ENCODE peak calls at places on chromosomes 1 and 21, in four cellular contexts. F, C, P and D are unnamed samples.

GRCh38 chr1:7371926-7372325 is 399.2 kb upstream of the VAMP3 start:
- DNase-seq in F (no peak), C (no peak), P (no peak), D (no peak)

GRCh38 chr1:97680894-97681293 is 239.9 kb downstream of the DPYD start:
- DNase-seq in F (no peak), C (no peak), P (no peak), D (no peak)

GRCh38 chr1:38123356-38123755 is 76.8 kb upstream of the POU3F1 start:
- DNase-seq in F (no peak), C (no peak), P (no peak), D (no peak)

GRCh38 chr1:196910208-196910607 is 22.4 kb downstream of the CFHR4 start:
- DNase-seq in F (no peak), C (no peak), P (no peak), D (no peak)

GRCh38 chr1:2633936-2634491 is 1.2 kb upstream of the MMEL1 start:
- DNase-seq in F (no peak), C (no peak), P (no peak), D (no peak)

GRCh38 chr1:61436491-61437120 is 288.3 kb downstream of the TM2D1 start:
- DNase-seq in F (no peak), C (no peak), P (no peak), D (no peak)

GRCh38 chr1:162128693-162129356 is 59.3 kb downstream of the NOS1AP start:
- DNase-seq in F (no peak), C (no peak), P (no peak), D (no peak)

GRCh38 chr21:45835301-45836267 is 146.0 kb upstream of the COL6A1 start:
- DNase-seq in F (no peak), C (no peak), P (no peak), D (no peak)

GRCh38 chr1:177130426-177130825 is 34.1 kb downstream of the ASTN1 start:
- DNase-seq in F (no peak), C (no peak), P (no peak), D (no peak)

GRCh38 chr1:185645201-185645640 is 89.0 kb upstream of the HMCN1 start:
- DNase-seq in F (no peak), C (no peak), P (no peak), D (no peak)

GRCh38 chr21:35400233-35400939 is 351.3 kb upstream of the RUNX1 start:
- DNase-seq in F (peak; percentile 57), C (peak; percentile 72), P (no peak), D (peak; percentile 73)

GRCh38 chr1:234601217-234602017 is 8.6 kb downstream of the IRF2BP2 start:
- DNase-seq in F (no peak), C (peak; percentile 72), P (no peak), D (no peak)

GRCh38 chr1:164473544-164473943 is 85.4 kb upstream of the PBX1 start:
- DNase-seq in F (no peak), C (no peak), P (no peak), D (no peak)

GRCh38 chr1:177310326-177310725 is 139.6 kb downstream of the BRINP2 start:
- DNase-seq in F (no peak), C (no peak), P (no peak), D (no peak)

GRCh38 chr1:95233321-95233736 is 681 bp upstream of the RWDD3 start:
- DNase-seq in F (peak; percentile 10), C (no peak), P (no peak), D (no peak)

GRCh38 chr1:3352084-3352951 is 102.1 kb upstream of the ARHGEF16 start:
- DNase-seq in F (peak; percentile 35), C (no peak), P (no peak), D (no peak)

GRCh38 chr1:17204546-17205440 is at the start of gene PADI1:
- DNase-seq in F (no peak), C (no peak), P (no peak), D (no peak)

GRCh38 chr1:48450505-48450904 is 21.5 kb downstream of the SPATA6 start:
- DNase-seq in F (no peak), C (no peak), P (no peak), D (no peak)

GRCh38 chr1:54246097-54246721 is 46.2 kb downstream of the MRPL37 start:
- DNase-seq in F (no peak), C (no peak), P (no peak), D (no peak)

GRCh38 chr1:55654750-55655149 is 439.6 kb upstream of the USP24 start:
- DNase-seq in F (no peak), C (no peak), P (no peak), D (no peak)

GRCh38 chr1:14968251-14968812 is 185.2 kb upstream of the TMEM51 start:
- DNase-seq in F (no peak), C (no peak), P (peak; percentile 58), D (no peak)

GRCh38 chr1:238141295-238141694 is 250.6 kb upstream of the ZP4 start:
- DNase-seq in F (no peak), C (no peak), P (no peak), D (no peak)

GRCh38 chr1:236774926-236775325 is 20.2 kb upstream of the MTR start:
- DNase-seq in F (no peak), C (no peak), P (no peak), D (no peak)

GRCh38 chr1:241612533-241613505 is 27.4 kb downstream of the CHML start:
- DNase-seq in F (no peak), C (no peak), P (peak; percentile 36), D (no peak)

GRCh38 chr1:31798433-31799195 is 17.2 kb downstream of the SPOCD1 start:
- DNase-seq in F (no peak), C (no peak), P (no peak), D (no peak)

GRCh38 chr1:43565600-43566360 is 35.1 kb downstream of the PTPRF start:
- DNase-seq in F (no peak), C (peak; percentile 32), P (no peak), D (no peak)